ENCODE peak calls at places on chromosome 16, in ten cellular contexts. T is stomach, P is ovary, X is heart left ventricle, C is uterus, K is sigmoid colon, Q is A549, S is transverse colon, G is lower leg skin, W is H54. H is an unnamed sample.
A peak's percentile ranks its signal among the peaks of the same experiment; 100 is the strongest.

GRCh38 chr16:19781196-19781595 is 63.1 kb downstream of the IQCK start:
- DNase-seq in T (no peak), G (no peak), X (no peak), W (no peak), K (no peak), Q (no peak), C (no peak), S (no peak), P (no peak), H (no peak)

GRCh38 chr16:4064950-4065352 is 51.3 kb downstream of the ADCY9 start:
- DNase-seq in X (no peak), S (no peak), P (no peak), C (no peak), T (no peak), G (no peak), W (no peak), Q (no peak), K (peak; percentile 45), H (no peak)

GRCh38 chr16:11697319-11697718 is 29.1 kb downstream of the SNN start:
- DNase-seq in W (no peak), Q (no peak), P (no peak), T (no peak), C (no peak), X (no peak), K (peak; percentile 6), G (no peak), S (no peak), H (no peak)

GRCh38 chr16:66871840-66872239 is 8.5 kb upstream of the PDP2 start:
- DNase-seq in X (no peak), Q (no peak), W (no peak), P (no peak), C (no peak), T (no peak), S (peak; percentile 79), G (no peak), K (no peak), H (no peak)

GRCh38 chr16:27980076-27980775 is 83.3 kb downstream of the GSG1L start:
- DNase-seq in G (no peak), W (no peak), K (peak; percentile 35), S (no peak), Q (no peak), X (no peak), T (no peak), C (no peak), P (no peak), H (no peak)

GRCh38 chr16:29983420-29984136 is 9.9 kb downstream of the TAOK2 start:
- DNase-seq in C (no peak), W (no peak), P (no peak), G (no peak), T (no peak), K (no peak), X (no peak), Q (no peak), S (no peak), H (no peak)

GRCh38 chr16:20969386-20969785 is 68.8 kb downstream of the LYRM1 start:
- DNase-seq in G (no peak), P (no peak), W (no peak), Q (no peak), X (no peak), T (no peak), K (no peak), C (no peak), S (no peak), H (no peak)

GRCh38 chr16:86512301-86512859 is 2.1 kb downstream of the FOXF1 start:
- DNase-seq in K (peak; percentile 79), S (no peak), Q (no peak), P (no peak), C (no peak), T (no peak), X (no peak), G (no peak), W (no peak), H (no peak)

GRCh38 chr16:48547530-48547929 is 62.5 kb downstream of the N4BP1 start:
- DNase-seq in K (no peak), C (no peak), G (no peak), Q (no peak), X (no peak), W (no peak), P (no peak), S (no peak), T (no peak), H (no peak)

GRCh38 chr16:23333034-23333579 is 31.0 kb downstream of the SCNN1B start:
- DNase-seq in X (no peak), G (no peak), C (no peak), K (no peak), S (no peak), W (no peak), T (no peak), P (no peak), Q (peak; percentile 41), H (no peak)

GRCh38 chr16:56960681-56961281 is 969 bp upstream of the CETP start:
- DNase-seq in K (no peak), C (no peak), W (no peak), G (no peak), X (no peak), Q (no peak), T (no peak), P (no peak), S (no peak), H (no peak)
- TF ChIP-seq POLR2A in K (no peak), C (no peak), W (no peak), G (no peak), X (no peak), Q (no peak), T (no peak), P (no peak), S (no peak), H (no peak)

GRCh38 chr16:88640039-88640495 is 1.7 kb downstream of the IL17C start:
- DNase-seq in X (no peak), C (no peak), T (no peak), Q (no peak), S (no peak), G (no peak), W (no peak), P (no peak), K (no peak), H (no peak)
- TF ChIP-seq POLR2A in X (no peak), C (no peak), T (no peak), Q (no peak), S (no peak), G (no peak), W (no peak), P (no peak), K (no peak), H (no peak)

DNA sequence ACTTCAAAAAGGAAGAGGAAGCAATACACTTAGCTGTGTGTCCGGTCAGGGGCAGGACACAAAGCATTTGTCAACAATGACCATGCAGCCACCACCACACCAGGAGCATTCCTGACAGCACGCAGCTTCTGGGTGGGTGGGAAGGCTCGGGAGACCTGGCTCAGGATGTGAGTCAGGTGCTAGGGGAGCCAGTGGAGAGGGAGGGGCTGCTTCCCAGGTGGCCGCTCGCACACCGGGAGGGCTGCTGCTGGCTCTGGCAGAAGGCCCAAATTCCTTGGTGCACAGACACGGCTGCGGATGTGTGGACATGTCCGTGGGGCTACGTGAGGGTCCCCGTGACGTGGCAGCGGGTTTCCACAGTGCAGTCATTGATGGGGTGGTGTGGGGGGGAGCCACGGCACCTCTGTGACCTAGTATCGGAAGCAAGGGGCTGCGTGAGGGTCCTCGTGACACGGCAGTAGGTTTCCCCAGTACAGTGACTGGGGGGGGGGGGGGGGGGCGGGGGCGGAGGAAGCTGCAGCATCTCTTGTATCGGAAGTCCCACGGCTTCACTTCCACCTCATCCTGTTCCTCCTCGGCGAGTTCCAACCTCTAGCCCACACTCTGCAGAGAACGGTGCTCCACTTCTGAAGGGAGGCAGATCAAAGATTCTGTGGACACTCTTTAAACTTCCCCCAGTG is 112.8 kb downstream of the ZNF778 start:
- DNase-seq in Q (peak; percentile 89), P (no peak), K (no peak), C (no peak), T (peak; percentile 66), G (no peak), S (no peak), W (peak; percentile 84), X (peak; percentile 49), H (no peak)
- TF ChIP-seq POLR2A in Q (no peak), P (no peak), K (no peak), C (no peak), T (no peak), G (no peak), S (no peak), W (no peak), X (no peak), H (no peak)

GRCh38 chr16:84769416-84769815 is 50.4 kb upstream of the CRISPLD2 start:
- DNase-seq in Q (no peak), P (no peak), C (no peak), T (no peak), W (no peak), S (no peak), X (no peak), G (no peak), K (peak; percentile 40), H (no peak)
- TF ChIP-seq POLR2A in Q (no peak), P (no peak), C (no peak), T (no peak), W (no peak), S (no peak), X (no peak), G (no peak), K (no peak), H (no peak)

GRCh38 chr16:75576384-75576811 is 10.2 kb downstream of the GABARAPL2 start:
- DNase-seq in K (no peak), X (no peak), S (no peak), W (no peak), G (no peak), C (no peak), T (no peak), Q (no peak), P (no peak), H (no peak)
- TF ChIP-seq POLR2A in K (no peak), X (no peak), S (no peak), W (no peak), G (no peak), C (no peak), T (no peak), Q (no peak), P (no peak), H (no peak)

GRCh38 chr16:17416461-17417221 is 54.1 kb downstream of the XYLT1 start:
- DNase-seq in T (no peak), W (no peak), S (peak; percentile 60), Q (no peak), X (peak; percentile 27), C (no peak), K (no peak), G (peak; percentile 39), P (no peak), H (no peak)
- TF ChIP-seq POLR2A in T (no peak), W (no peak), S (peak; percentile 16), Q (no peak), X (no peak), C (no peak), K (no peak), G (no peak), P (no peak), H (no peak)